ENCODE peak calls at places on chromosomes 12 and 14, in four cellular contexts. T is NCI-H1105 treated with DMSO at 0.1 percent for 48 hours; K is prostate gland; J is stimulated activated CD4-positive, alpha-beta T cell treated with anti-CD3 and anti-CD28 coated beads, Interleukin-1b, Interleukin-23, amount 100 ng/mL, for 1 hour. B is an unnamed sample.
A peak's percentile ranks its signal among the peaks of the same experiment; 100 is the strongest.

GRCh38 chr12:4027412-4027811 is 154.2 kb upstream of the PARP11 start:
- DNase-seq in T (no peak), K (no peak), J (peak; percentile 34), B (no peak)

GRCh38 chr12:39064712-39065111 is 159.3 kb upstream of the CPNE8 start:
- DNase-seq in T (no peak), K (no peak), J (no peak), B (no peak)

GRCh38 chr14:39219075-39219499 is 14.6 kb upstream of the MIA2 start:
- DNase-seq in T (no peak), K (no peak), J (no peak), B (peak; percentile 32)

GRCh38 chr14:30088620-30089019 is 161.0 kb upstream of the PRKD1 start:
- DNase-seq in T (no peak), K (no peak), J (no peak), B (no peak)

GRCh38 chr12:80681786-80682185 is 25.6 kb upstream of the MYF6 start:
- DNase-seq in T (no peak), K (no peak), J (no peak), B (no peak)

GRCh38 chr12:66707002-66707697 is 28.3 kb upstream of the GRIP1 start:
- DNase-seq in T (no peak), K (no peak), J (no peak), B (no peak)

GRCh38 chr14:94088516-94088915 is 7.4 kb downstream of the IFI27L1 start:
- DNase-seq in T (no peak), K (no peak), J (no peak), B (no peak)

GRCh38 chr14:100618763-100619320 is 31.6 kb upstream of the BEGAIN start:
- DNase-seq in T (no peak), K (no peak), J (no peak), B (no peak)

GRCh38 chr12:42128327-42128726 is 16.3 kb downstream of the GXYLT1 start:
- DNase-seq in T (no peak), K (no peak), J (no peak), B (no peak)